ENCODE peak calls at places on chromosomes 4 and X, in six cellular contexts. F, E, R, P, V and Q are unnamed samples.

GRCh38 chrX:129932792-129933321 is 26.9 kb downstream of the UTP14A start:
- DNase-seq in R (no peak), P (no peak), E (peak; percentile 35), V (peak; percentile 46), F (no peak), Q (peak; percentile 15)

GRCh38 chr4:72295966-72296557 is 264.3 kb downstream of the NPFFR2 start:
- DNase-seq in E (no peak), V (peak; percentile 79), R (peak; percentile 75), P (peak; percentile 57), F (peak; percentile 21), Q (peak; percentile 58)

GRCh38 chrX:23317799-23318724 is 16.6 kb upstream of the PTCHD1 start:
- DNase-seq in E (peak; percentile 80), F (no peak), P (no peak), V (peak; percentile 11), R (peak; percentile 59), Q (no peak)

GRCh38 chr4:155591784-155592567 is 74.7 kb upstream of the GUCY1A1 start:
- DNase-seq in V (no peak), P (no peak), R (no peak), F (no peak), E (no peak), Q (no peak)

GRCh38 chr4:35534946-35535345 is 709.4 kb downstream of the ARAP2 start:
- DNase-seq in V (no peak), P (no peak), E (no peak), F (no peak), R (no peak), Q (no peak)

GRCh38 chrX:153628665-153629064 is 18.3 kb upstream of the DUSP9 start:
- DNase-seq in F (no peak), E (no peak), V (no peak), P (no peak), R (no peak), Q (no peak)

GRCh38 chrX:37824491-37825224 is 22.7 kb downstream of the DYNLT3 start:
- DNase-seq in P (no peak), F (no peak), E (no peak), R (no peak), V (no peak), Q (peak; percentile 43)

GRCh38 chr4:499563-499962 is 553 bp downstream of the PIGG start:
- DNase-seq in V (no peak), R (no peak), E (no peak), F (no peak), P (no peak), Q (peak; percentile 3)

GRCh38 chr4:73528171-73528570 is 46.6 kb downstream of the AFM start:
- DNase-seq in R (no peak), E (no peak), P (no peak), V (no peak), F (no peak), Q (no peak)

GRCh38 chr4:113869743-113870375 is 108.3 kb upstream of the CAMK2D start:
- DNase-seq in P (peak; percentile 74), V (no peak), E (no peak), R (no peak), F (no peak), Q (peak; percentile 57)

GRCh38 chrX:19670854-19671620 is 155.7 kb upstream of the MAP3K15 start:
- DNase-seq in P (peak; percentile 79), V (peak; percentile 13), R (peak; percentile 82), E (peak; percentile 27), F (peak; percentile 11), Q (peak; percentile 87)

GRCh38 chrX:150544222-150544787 is 24.1 kb upstream of the MTM1 start:
- DNase-seq in R (peak; percentile 74), E (peak; percentile 70), V (peak; percentile 9), P (no peak), F (no peak), Q (no peak)

GRCh38 chr4:22348410-22348809 is 167.5 kb downstream of the ADGRA3 start:
- DNase-seq in E (no peak), P (peak; percentile 70), V (peak; percentile 36), R (peak; percentile 49), F (no peak), Q (no peak)

GRCh38 chr4:10619220-10619619 is 65.3 kb downstream of the CLNK start:
- DNase-seq in P (peak; percentile 38), V (peak; percentile 31), E (no peak), F (no peak), R (no peak), Q (no peak)

GRCh38 chr4:107449611-107450369 is 270.2 kb downstream of the PAPSS1 start:
- DNase-seq in V (no peak), P (no peak), F (no peak), R (no peak), E (no peak), Q (peak; percentile 14)

GRCh38 chr4:98162696-98163095 is 19.4 kb upstream of the STPG2 start:
- DNase-seq in E (no peak), F (no peak), P (no peak), V (no peak), R (peak; percentile 27), Q (no peak)

GRCh38 chrX:11787564-11787963 is 29.5 kb downstream of the MSL3 start:
- DNase-seq in V (peak; percentile 38), F (peak; percentile 67), E (peak; percentile 92), R (peak; percentile 93), P (peak; percentile 33), Q (peak; percentile 26)

GRCh38 chr4:103204114-103204513 is 6.0 kb upstream of the CENPE start:
- DNase-seq in F (no peak), P (no peak), V (peak; percentile 54), E (no peak), R (no peak), Q (peak; percentile 18)

DNA sequence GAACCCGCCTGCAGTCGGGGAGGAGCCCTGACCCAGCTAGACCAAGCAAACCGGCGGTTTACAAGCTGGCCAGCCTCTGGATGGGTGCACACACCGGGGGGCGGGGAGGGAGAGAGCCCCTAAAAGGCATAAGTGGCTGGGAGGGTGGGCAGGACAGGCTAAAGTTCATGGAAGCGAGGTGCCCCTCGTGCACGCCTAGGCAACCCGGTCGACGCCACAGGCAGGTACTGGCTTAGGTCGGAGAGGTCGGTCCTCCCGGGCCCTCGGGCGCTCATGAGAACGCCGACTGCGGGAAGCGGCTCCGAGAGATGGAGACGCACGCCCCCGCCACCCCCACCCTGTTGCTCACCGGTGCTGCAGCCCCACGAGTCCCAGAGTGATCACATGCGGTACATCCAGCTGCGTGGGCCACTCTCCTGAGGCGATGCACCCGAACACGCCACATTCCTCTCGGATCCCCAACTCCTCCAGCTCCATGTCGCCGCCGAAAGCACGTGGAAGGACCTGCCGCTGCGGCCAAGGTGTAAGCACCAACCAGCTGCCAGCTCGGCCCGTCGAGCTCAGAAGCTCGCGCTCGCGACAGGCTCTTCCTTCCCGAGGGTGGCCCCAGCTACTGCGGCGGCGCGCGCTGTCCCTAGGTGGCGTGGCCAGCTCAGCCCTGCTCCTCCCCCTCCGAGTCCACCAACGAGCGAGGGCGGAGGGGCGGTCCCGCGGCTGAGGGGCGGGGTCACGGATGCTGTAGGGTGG is at the start of gene PPAT:
- DNase-seq in P (peak; percentile 95), E (peak; percentile 98), V (peak; percentile 99), F (peak; percentile 99), R (peak; percentile 99), Q (peak; percentile 98)
- H3K4ac ChIP-seq in P (peak within 1 kb of the TSS; percentile 92), E (no peak within 1 kb of the TSS), V (peak within 1 kb of the TSS; percentile 36), F (peak within 1 kb of the TSS; percentile 78), R (peak within 1 kb of the TSS; percentile 85), Q (peak within 1 kb of the TSS; percentile 73)

GRCh38 chr4:127856485-127857447 is 23.9 kb upstream of the PLK4 start:
- DNase-seq in R (peak; percentile 28), P (peak; percentile 93), V (peak; percentile 89), E (no peak), F (peak; percentile 4), Q (peak; percentile 78)
- H3K4ac ChIP-seq in R (no peak overlapping the region), P (peak overlapping the region; percentile 62), V (no peak overlapping the region), E (no peak overlapping the region), F (no peak overlapping the region), Q (no peak overlapping the region)

DNA sequence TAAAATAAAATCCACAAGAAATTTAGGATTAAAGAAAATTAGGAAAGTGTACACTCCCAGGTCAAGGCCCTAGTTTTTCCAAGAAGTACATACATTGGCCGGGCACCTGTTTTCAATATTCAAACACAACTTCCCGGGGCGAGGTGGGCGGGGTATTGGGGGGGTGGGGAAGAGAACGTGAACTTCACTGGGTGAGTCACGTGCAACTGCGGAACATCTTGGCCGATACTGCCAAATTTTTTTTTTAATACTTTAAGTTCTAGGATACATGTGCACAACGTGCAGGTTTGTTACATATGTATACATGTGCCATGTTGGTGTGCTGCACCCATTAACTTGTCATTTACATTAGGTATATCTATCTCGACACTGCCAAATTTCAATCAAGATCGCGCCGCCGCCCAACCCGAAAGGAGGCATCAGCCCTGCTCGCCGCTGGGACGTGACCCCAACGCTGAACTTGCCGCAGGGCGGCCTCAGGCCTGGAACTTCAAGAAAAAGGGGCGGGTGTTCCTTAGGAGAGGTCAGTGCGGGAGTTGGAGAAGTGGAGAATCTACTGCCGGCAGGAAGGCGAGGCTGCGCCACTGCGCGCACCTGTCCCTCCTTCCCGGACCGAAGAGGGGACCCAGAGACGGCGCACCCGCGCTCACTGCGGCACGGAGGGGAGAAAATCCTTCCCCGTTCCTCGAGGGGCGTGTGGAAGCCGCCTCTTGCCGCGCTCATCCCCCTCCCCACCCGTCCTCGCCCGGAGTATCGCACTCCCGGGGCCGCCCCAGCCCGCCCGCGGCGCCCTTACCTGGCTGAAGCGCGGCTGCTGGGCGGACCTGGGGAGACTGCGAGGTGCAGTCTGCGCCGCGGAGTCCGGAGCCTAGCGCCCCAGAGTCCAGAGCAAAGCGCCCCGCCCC is at the start of gene TEC:
- DNase-seq in R (peak; percentile 84), F (peak; percentile 20), E (peak; percentile 75), P (no peak), V (peak; percentile 66), Q (peak; percentile 64)
- H3K4ac ChIP-seq in R (no peak within 1 kb of the TSS), F (no peak within 1 kb of the TSS), E (no peak within 1 kb of the TSS), P (peak within 1 kb of the TSS; percentile 58), V (no peak within 1 kb of the TSS), Q (no peak within 1 kb of the TSS)

GRCh38 chrX:39654952-39655351 is 442.8 kb downstream of the BCOR start:
- DNase-seq in F (no peak), R (no peak), E (no peak), V (no peak), P (no peak), Q (no peak)

GRCh38 chrX:39650883-39651282 is 446.9 kb downstream of the BCOR start:
- DNase-seq in R (no peak), E (no peak), V (no peak), F (no peak), P (no peak), Q (no peak)

GRCh38 chrX:39653656-39654055 is 444.1 kb downstream of the BCOR start:
- DNase-seq in V (no peak), E (peak; percentile 63), F (no peak), R (peak; percentile 70), P (no peak), Q (no peak)

GRCh38 chrX:39652336-39652735 is 445.4 kb downstream of the BCOR start:
- DNase-seq in R (peak; percentile 70), F (no peak), V (peak; percentile 51), P (peak; percentile 14), E (peak; percentile 70), Q (no peak)

DNA sequence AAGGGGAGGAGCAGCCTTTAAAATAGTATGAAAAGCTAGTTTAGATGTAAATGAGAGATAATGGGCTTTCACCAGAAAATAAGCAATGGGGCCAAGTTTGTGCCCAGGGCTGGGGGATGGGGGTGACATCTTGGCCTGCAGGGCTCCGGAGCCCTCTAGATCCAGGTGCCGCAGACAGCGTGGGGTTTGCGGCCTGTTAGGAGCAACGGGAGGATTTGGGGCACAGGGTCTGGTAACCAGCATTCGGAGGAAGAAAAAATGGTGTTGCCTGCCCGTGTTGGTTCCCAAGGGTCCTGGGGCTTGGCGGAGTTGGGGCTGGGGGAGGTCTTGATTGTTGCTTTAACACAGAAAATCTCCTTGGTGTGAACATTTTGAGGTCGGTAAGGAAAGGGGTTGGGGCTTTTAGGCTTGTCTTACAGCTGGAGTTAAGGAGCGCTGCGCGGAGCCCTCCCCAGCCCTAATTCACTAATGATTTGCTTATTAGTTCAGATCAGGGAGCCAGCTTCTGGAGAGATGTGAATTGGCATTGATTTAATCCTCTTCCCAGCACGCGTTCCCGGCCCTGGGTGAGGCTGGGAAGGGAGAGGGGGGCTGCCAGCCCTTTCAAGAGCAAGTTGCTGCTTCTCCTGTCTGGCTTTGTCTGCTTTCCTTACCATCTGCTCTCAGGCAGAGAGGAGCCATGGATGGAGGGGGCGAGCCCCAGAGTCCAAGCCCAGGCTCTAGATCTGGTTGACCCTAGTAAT is 443.4 kb downstream of the BCOR start:
- DNase-seq in P (no peak), R (no peak), E (peak; percentile 49), F (no peak), V (no peak), Q (no peak)
- H3K4ac ChIP-seq in P (no peak overlapping the region), R (peak overlapping the region; percentile 90), E (no peak overlapping the region), F (no peak overlapping the region), V (no peak overlapping the region), Q (no peak overlapping the region)